ENCODE peak calls at places on chromosomes 13 and 19, in eight cellular contexts. X is HS-5, W is fibroblast of the conjunctiva, V is activated T-cell treated with anti-CD3 and anti-CD28 coated beads for 1 hour, E is tibial nerve, P is COR-L47, C is HTR-8/SVneo, Q is AG09319. K is an unnamed sample.

GRCh38 chr13:75226092-75226491 is 255.9 kb downstream of the TBC1D4 start:
- DNase-seq in X (no peak), V (no peak), Q (no peak), P (no peak), C (no peak), W (no peak), E (no peak), K (no peak)

GRCh38 chr19:18044825-18045304 is 36.9 kb downstream of the ARRDC2 start:
- DNase-seq in C (peak; percentile 67), Q (no peak), X (no peak), P (no peak), V (peak; percentile 70), E (peak; percentile 40), W (no peak), K (peak; percentile 79)

GRCh38 chr19:27971071-27971470 is 1241.9 kb downstream of the UQCRFS1 start:
- DNase-seq in E (no peak), Q (no peak), X (no peak), C (no peak), V (no peak), W (no peak), P (no peak), K (no peak)

GRCh38 chr13:50459046-50459445 is 384.4 kb downstream of the DLEU7 start:
- DNase-seq in P (no peak), W (no peak), C (no peak), E (no peak), V (no peak), Q (no peak), X (no peak), K (no peak)

GRCh38 chr13:110923777-110924638 is 9.1 kb upstream of the ANKRD10 start:
- DNase-seq in Q (no peak), E (no peak), V (no peak), P (no peak), C (no peak), W (no peak), X (no peak), K (no peak)

GRCh38 chr13:80235131-80235530 is 105.8 kb downstream of the SPRY2 start:
- DNase-seq in W (no peak), C (no peak), V (no peak), X (no peak), E (no peak), P (peak; percentile 35), Q (no peak), K (no peak)

GRCh38 chr19:54882758-54883157 is 8.7 kb downstream of the FCAR start:
- DNase-seq in V (no peak), P (no peak), E (no peak), Q (no peak), X (no peak), W (no peak), C (no peak), K (no peak)

GRCh38 chr19:33344210-33344609 is 29.3 kb upstream of the CEBPG start:
- DNase-seq in Q (no peak), E (no peak), C (no peak), W (no peak), X (no peak), V (no peak), P (no peak), K (no peak)

GRCh38 chr19:37941820-37942515 is 35.0 kb downstream of the SIPA1L3 start:
- DNase-seq in V (no peak), C (no peak), W (no peak), P (no peak), Q (no peak), X (no peak), E (no peak), K (no peak)

GRCh38 chr19:50325310-50326100 is 3.7 kb downstream of the KCNC3 start:
- DNase-seq in C (peak; percentile 94), W (no peak), X (no peak), E (no peak), P (peak; percentile 58), V (peak; percentile 59), Q (no peak), K (peak; percentile 65)

GRCh38 chr19:56622374-56622773 is 20.6 kb upstream of the SMIM17 start:
- DNase-seq in E (no peak), W (no peak), X (no peak), P (no peak), V (no peak), C (no peak), Q (no peak), K (no peak)

GRCh38 chr13:40764587-40765403 is 6.2 kb downstream of the MRPS31 start:
- DNase-seq in E (no peak), W (no peak), P (no peak), V (no peak), Q (no peak), X (no peak), C (no peak), K (peak; percentile 31)

GRCh38 chr13:79810671-79811070 is 329.7 kb downstream of the NDFIP2 start:
- DNase-seq in Q (no peak), W (no peak), C (peak; percentile 39), X (peak; percentile 18), V (no peak), E (no peak), P (no peak), K (no peak)

GRCh38 chr19:11115042-11115441 is 25.8 kb downstream of the LDLR start:
- DNase-seq in Q (no peak), X (no peak), V (no peak), E (no peak), W (no peak), C (no peak), P (no peak), K (no peak)

GRCh38 chr13:114149774-114150740 is 17.6 kb upstream of the RASA3 start:
- DNase-seq in E (no peak), Q (no peak), W (no peak), V (no peak), X (no peak), C (no peak), P (peak; percentile 83), K (no peak)

GRCh38 chr19:53989600-53990533 is 1.6 kb upstream of the CACNG6 start:
- DNase-seq in E (no peak), Q (no peak), X (no peak), W (no peak), V (no peak), C (no peak), P (no peak), K (no peak)

GRCh38 chr19:3803986-3804385 is 17.8 kb upstream of the MATK start:
- DNase-seq in E (no peak), W (no peak), X (no peak), C (no peak), V (no peak), P (no peak), Q (no peak), K (no peak)

GRCh38 chr19:31264379-31264778 is 84.9 kb downstream of the TSHZ3 start:
- DNase-seq in W (no peak), C (no peak), V (no peak), Q (no peak), P (no peak), E (no peak), X (no peak), K (no peak)

GRCh38 chr13:24659239-24659638 is 21.0 kb upstream of the ATP12A start:
- DNase-seq in E (no peak), C (no peak), Q (no peak), P (no peak), W (no peak), X (no peak), V (no peak), K (no peak)